ENCODE peak calls at places on chromosomes 13 and 19, in six cellular contexts. H is prostate gland, V is H1, A is K562, P is Panc1, F is ascending aorta. I is an unnamed sample.

GRCh38 chr19:2333027-2333806 is 4.7 kb downstream of the SPPL2B start:
- DNase-seq in H (no peak), V (no peak), A (no peak), P (no peak), F (no peak), I (no peak)

GRCh38 chr13:109764474-109765292 is 21.7 kb downstream of the IRS2 start:
- DNase-seq in H (no peak), V (no peak), A (no peak), P (no peak), F (no peak), I (no peak)

GRCh38 chr19:14383898-14384669 is 2.8 kb downstream of the ADGRE5 start:
- DNase-seq in H (no peak), V (no peak), A (peak; percentile 63), P (no peak), F (no peak), I (no peak)

GRCh38 chr13:60139272-60139671 is 24.5 kb downstream of the DIAPH3 start:
- DNase-seq in H (no peak), V (no peak), A (no peak), P (no peak), F (no peak), I (no peak)

GRCh38 chr19:12801466-12802266 is at the start of the genes PRDX2 and THSD8:
- DNase-seq in H (peak; percentile 76), V (no peak), A (peak; percentile 90), P (no peak), F (peak; percentile 79), I (peak; percentile 96)

GRCh38 chr13:33433316-33433715 is 147.8 kb upstream of the STARD13 start:
- DNase-seq in H (no peak), V (no peak), A (no peak), P (no peak), F (no peak), I (no peak)

GRCh38 chr13:97344250-97345175 is 89.5 kb upstream of the RAP2A start:
- DNase-seq in H (peak; percentile 42), V (no peak), A (no peak), P (no peak), F (no peak), I (peak; percentile 74)

GRCh38 chr13:50079278-50080157 is 64.3 kb downstream of the KCNRG start:
- DNase-seq in H (no peak), V (no peak), A (no peak), P (no peak), F (no peak), I (no peak)

GRCh38 chr13:73940098-73940497 is 194.1 kb downstream of the KLF12 start:
- DNase-seq in H (no peak), V (no peak), A (no peak), P (no peak), F (no peak), I (peak; percentile 55)

GRCh38 chr13:94312511-94313191 is 166.8 kb downstream of the DCT start:
- DNase-seq in H (no peak), V (no peak), A (no peak), P (no peak), F (no peak), I (no peak)

GRCh38 chr13:101726681-101727080 is 274.2 kb downstream of the ITGBL1 start:
- DNase-seq in H (no peak), V (no peak), A (no peak), P (no peak), F (no peak), I (no peak)

GRCh38 chr19:17325881-17326594 is 8.6 kb downstream of the ANO8 start:
- DNase-seq in H (peak; percentile 67), V (no peak), A (no peak), P (no peak), F (peak; percentile 83), I (no peak)

GRCh38 chr13:110419391-110419791 is 112.3 kb downstream of the COL4A2 start:
- DNase-seq in H (no peak), V (no peak), A (no peak), P (no peak), F (no peak), I (no peak)

GRCh38 chr13:47959468-47960088 is 41.5 kb downstream of the SUCLA2 start:
- DNase-seq in H (no peak), V (no peak), A (no peak), P (no peak), F (no peak), I (no peak)

GRCh38 chr19:38671654-38672053 is 24.2 kb downstream of the ACTN4 start:
- DNase-seq in H (no peak), V (no peak), A (no peak), P (no peak), F (no peak), I (no peak)
- H3K27ac ChIP-seq in H (peak overlapping the region; percentile 95), V (no peak overlapping the region), A (peak overlapping the region; percentile 51), P (peak overlapping the region; percentile 96), F (peak overlapping the region; percentile 92), I (no peak overlapping the region)

DNA sequence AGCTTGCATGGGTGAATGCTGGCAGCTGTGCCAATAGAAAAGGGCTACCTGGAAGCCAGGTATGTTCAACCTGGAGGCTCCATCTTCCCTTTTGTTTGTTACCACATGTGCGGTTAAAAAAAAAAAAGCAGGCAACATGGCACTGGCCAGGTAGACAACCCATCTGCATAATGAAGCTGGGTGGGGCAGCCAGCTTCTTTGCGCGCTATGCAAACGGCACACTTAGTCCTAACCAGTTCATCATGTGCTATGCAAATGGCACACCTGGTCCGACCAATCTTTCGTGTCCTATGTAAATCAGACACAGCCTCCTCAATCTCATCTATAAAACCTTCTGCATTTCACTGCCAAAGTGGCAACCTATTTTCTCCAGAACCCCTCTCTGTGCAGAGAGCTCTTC is 11.3 kb upstream of the IGSF23 start:
- DNase-seq in H (peak; percentile 6), V (no peak), A (no peak), P (no peak), F (no peak), I (no peak)
- H3K27ac ChIP-seq in H (no peak overlapping the region), V (no peak overlapping the region), A (no peak overlapping the region), P (no peak overlapping the region), F (no peak overlapping the region), I (no peak overlapping the region)

DNA sequence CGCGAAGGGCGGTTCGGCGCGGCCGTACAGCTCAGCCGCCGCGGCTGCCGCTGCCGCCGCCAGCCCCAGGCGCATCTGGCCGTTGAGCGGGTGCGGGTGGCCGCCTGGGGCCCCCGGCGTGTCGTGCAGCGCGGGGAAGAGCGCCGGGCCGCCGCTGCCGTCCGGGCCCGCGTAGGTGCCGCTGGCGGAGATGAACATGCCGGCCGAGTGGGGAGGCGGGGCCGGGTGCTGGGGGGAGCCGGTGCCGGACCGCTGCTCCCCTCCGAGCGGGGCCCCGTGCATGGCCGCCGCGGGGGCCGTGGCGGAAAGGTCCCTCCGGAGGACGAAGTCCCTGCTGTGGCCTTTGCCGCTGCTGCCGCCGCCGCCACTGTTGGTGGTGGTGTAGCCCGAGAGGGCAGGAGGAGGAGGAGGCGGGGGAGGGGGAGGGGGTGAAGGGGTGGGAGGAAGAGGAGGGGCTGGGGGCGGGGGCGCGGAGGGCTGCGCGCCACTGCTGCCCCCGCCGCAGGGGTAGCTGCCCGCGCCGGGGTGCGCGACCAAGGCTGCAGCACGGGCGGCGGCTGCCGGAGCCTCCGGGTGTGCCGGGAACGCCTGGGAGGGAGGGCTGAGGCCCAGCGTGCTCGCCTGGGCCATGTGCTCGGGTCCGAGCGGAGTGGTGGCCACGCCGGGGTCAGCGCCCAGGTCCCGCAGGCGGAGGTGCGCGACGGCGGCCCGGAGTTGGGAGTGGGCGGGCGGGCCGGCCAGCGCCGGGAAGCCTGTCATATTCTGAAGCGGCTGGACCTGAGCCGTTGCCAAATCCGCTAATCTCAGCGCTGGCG is 599 bp downstream of the ZIC5 start:
- DNase-seq in H (no peak), V (no peak), A (peak; percentile 63), P (no peak), F (no peak), I (no peak)
- H3K27ac ChIP-seq in H (no peak overlapping the region), V (peak overlapping the region; percentile 46), A (peak overlapping the region; percentile 73), P (peak overlapping the region; percentile 66), F (no peak overlapping the region), I (no peak overlapping the region)

GRCh38 chr13:77720988-77721387 is 23.5 kb downstream of the SLAIN1 start:
- DNase-seq in H (no peak), V (no peak), A (no peak), P (no peak), F (no peak), I (no peak)

GRCh38 chr13:77715233-77715891 is 17.9 kb downstream of the SLAIN1 start:
- DNase-seq in H (no peak), V (no peak), A (no peak), P (no peak), F (no peak), I (no peak)

GRCh38 chr13:77717508-77717907 is 20.0 kb downstream of the SLAIN1 start:
- DNase-seq in H (no peak), V (no peak), A (no peak), P (no peak), F (no peak), I (no peak)

GRCh38 chr13:77714119-77714755 is 16.8 kb downstream of the SLAIN1 start:
- DNase-seq in H (no peak), V (no peak), A (no peak), P (no peak), F (no peak), I (no peak)

GRCh38 chr13:77719128-77719527 is 21.6 kb downstream of the SLAIN1 start:
- DNase-seq in H (no peak), V (no peak), A (no peak), P (no peak), F (no peak), I (no peak)
- H3K27ac ChIP-seq in H (no peak overlapping the region), V (no peak overlapping the region), A (no peak overlapping the region), P (no peak overlapping the region), F (no peak overlapping the region), I (no peak overlapping the region)

DNA sequence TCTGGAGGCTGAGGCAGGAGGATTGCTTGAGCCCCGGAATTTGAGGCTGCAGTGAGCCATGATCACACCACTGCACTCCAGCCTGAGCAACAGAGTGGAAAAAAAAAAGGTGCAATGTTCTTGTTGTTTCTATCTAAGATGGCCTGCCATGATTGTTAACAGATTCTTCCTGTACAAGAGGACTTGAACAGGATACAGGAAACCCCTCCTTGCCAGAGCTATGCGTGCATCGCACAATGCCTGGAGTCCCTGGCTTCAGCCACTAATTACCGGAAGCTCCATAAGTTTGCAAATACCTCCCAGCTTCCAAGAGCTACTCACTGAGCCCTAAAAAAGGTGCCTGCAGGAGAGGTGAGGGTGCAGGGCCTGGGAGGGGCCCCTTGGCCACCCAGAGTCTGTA is 13.1 kb upstream of the HIF3A start:
- DNase-seq in H (no peak), V (no peak), A (no peak), P (no peak), F (no peak), I (no peak)
- H3K27ac ChIP-seq in H (no peak overlapping the region), V (no peak overlapping the region), A (no peak overlapping the region), P (no peak overlapping the region), F (no peak overlapping the region), I (no peak overlapping the region)

I was measured in Karpas-422.